ENCODE peak calls at places on chromosomes 13 and 19, in four cellular contexts. One of them, this sample, is unnamed.

GRCh38 chr19:11404588-11405258 is 14.4 kb downstream of the RGL3 start:
- DNase-seq in ascending aorta: no peak
- DNase-seq in LoVo: no peak
- DNase-seq in activated CD8-positive, alpha-beta memory T cell treated with anti-CD3 and anti-CD28 coated beads for 48 hours: no peak
- DNase-seq in this sample: no peak

GRCh38 chr19:43620061-43621001 is 902 bp upstream of the ZNF428 start:
- DNase-seq in ascending aorta: no peak
- DNase-seq in LoVo: no peak
- DNase-seq in activated CD8-positive, alpha-beta memory T cell treated with anti-CD3 and anti-CD28 coated beads for 48 hours: no peak
- DNase-seq in this sample: no peak

GRCh38 chr19:39409886-39410619 is 2.4 kb upstream of the PLEKHG2 start:
- DNase-seq in ascending aorta: peak; percentile 53
- DNase-seq in LoVo: peak; percentile 41
- DNase-seq in activated CD8-positive, alpha-beta memory T cell treated with anti-CD3 and anti-CD28 coated beads for 48 hours: no peak
- DNase-seq in this sample: peak; percentile 25

GRCh38 chr13:38582133-38582532 is 104.7 kb upstream of the FREM2 start:
- DNase-seq in ascending aorta: no peak
- DNase-seq in LoVo: peak; percentile 46
- DNase-seq in activated CD8-positive, alpha-beta memory T cell treated with anti-CD3 and anti-CD28 coated beads for 48 hours: no peak
- DNase-seq in this sample: peak; percentile 47

GRCh38 chr19:14116918-14117578 is 514 bp downstream of the PRKACA start:
- DNase-seq in ascending aorta: no peak
- DNase-seq in LoVo: no peak
- DNase-seq in activated CD8-positive, alpha-beta memory T cell treated with anti-CD3 and anti-CD28 coated beads for 48 hours: no peak
- DNase-seq in this sample: no peak

GRCh38 chr19:18665771-18666202 is 17.7 kb upstream of the CRTC1 start:
- DNase-seq in ascending aorta: no peak
- DNase-seq in LoVo: no peak
- DNase-seq in activated CD8-positive, alpha-beta memory T cell treated with anti-CD3 and anti-CD28 coated beads for 48 hours: no peak
- DNase-seq in this sample: no peak

GRCh38 chr13:86298741-86299140 is 499.5 kb upstream of the SLITRK6 start:
- DNase-seq in ascending aorta: no peak
- DNase-seq in LoVo: no peak
- DNase-seq in activated CD8-positive, alpha-beta memory T cell treated with anti-CD3 and anti-CD28 coated beads for 48 hours: no peak
- DNase-seq in this sample: no peak

GRCh38 chr13:106096661-106097092 is 438.8 kb downstream of the EFNB2 start:
- DNase-seq in ascending aorta: no peak
- DNase-seq in LoVo: peak; percentile 94
- DNase-seq in activated CD8-positive, alpha-beta memory T cell treated with anti-CD3 and anti-CD28 coated beads for 48 hours: no peak
- DNase-seq in this sample: no peak

GRCh38 chr19:3113100-3114017 is 19.2 kb downstream of the GNA11 start:
- DNase-seq in ascending aorta: no peak
- DNase-seq in LoVo: no peak
- DNase-seq in activated CD8-positive, alpha-beta memory T cell treated with anti-CD3 and anti-CD28 coated beads for 48 hours: no peak
- DNase-seq in this sample: no peak

GRCh38 chr19:18263324-18264215 is 10.7 kb downstream of the IQCN start:
- DNase-seq in ascending aorta: no peak
- DNase-seq in LoVo: no peak
- DNase-seq in activated CD8-positive, alpha-beta memory T cell treated with anti-CD3 and anti-CD28 coated beads for 48 hours: no peak
- DNase-seq in this sample: no peak

GRCh38 chr19:30135358-30135757 is 193.3 kb downstream of the URI1 start:
- DNase-seq in ascending aorta: no peak
- DNase-seq in LoVo: no peak
- DNase-seq in activated CD8-positive, alpha-beta memory T cell treated with anti-CD3 and anti-CD28 coated beads for 48 hours: no peak
- DNase-seq in this sample: no peak

GRCh38 chr19:21474671-21475181 is 30.7 kb upstream of the ZNF429 start:
- DNase-seq in ascending aorta: peak; percentile 25
- DNase-seq in LoVo: no peak
- DNase-seq in activated CD8-positive, alpha-beta memory T cell treated with anti-CD3 and anti-CD28 coated beads for 48 hours: peak; percentile 56
- DNase-seq in this sample: no peak

GRCh38 chr19:42794751-42795150 is 29.3 kb upstream of the PSG8 start:
- DNase-seq in ascending aorta: no peak
- DNase-seq in LoVo: no peak
- DNase-seq in activated CD8-positive, alpha-beta memory T cell treated with anti-CD3 and anti-CD28 coated beads for 48 hours: no peak
- DNase-seq in this sample: no peak

GRCh38 chr13:24261566-24261965 is 47.8 kb upstream of the C1QTNF9 start:
- DNase-seq in ascending aorta: no peak
- DNase-seq in LoVo: no peak
- DNase-seq in activated CD8-positive, alpha-beta memory T cell treated with anti-CD3 and anti-CD28 coated beads for 48 hours: no peak
- DNase-seq in this sample: no peak

GRCh38 chr19:436413-436950 is 24.4 kb downstream of the SHC2 start:
- DNase-seq in ascending aorta: no peak
- DNase-seq in LoVo: no peak
- DNase-seq in activated CD8-positive, alpha-beta memory T cell treated with anti-CD3 and anti-CD28 coated beads for 48 hours: no peak
- DNase-seq in this sample: no peak

GRCh38 chr13:51047434-51048165 is 63.5 kb downstream of the C13orf42 start:
- DNase-seq in ascending aorta: no peak
- DNase-seq in LoVo: no peak
- DNase-seq in activated CD8-positive, alpha-beta memory T cell treated with anti-CD3 and anti-CD28 coated beads for 48 hours: no peak
- DNase-seq in this sample: no peak